ENCODE peak calls at places on chromosome 21, in six cellular contexts. F is K562, U is GM12878, E is SK-N-SH, B is HepG2, Z is H1. Q is an unnamed sample.

GRCh38 chr21:45963225-45963555 is 18.4 kb upstream of the COL6A1 start:
- DNase-seq in U (no peak), E (no peak), B (no peak), F (no peak), Z (no peak), Q (no peak)

GRCh38 chr21:26846036-26846931 is 1.1 kb upstream of the ADAMTS1 start:
- DNase-seq in U (no peak), F (no peak), E (peak; percentile 76), B (no peak), Z (no peak), Q (no peak)

GRCh38 chr21:42983102-42983501 is 8.7 kb downstream of the PKNOX1 start:
- DNase-seq in E (no peak), F (no peak), U (no peak), B (no peak), Z (no peak), Q (no peak)

GRCh38 chr21:46604975-46605758 is at the start of gene S100B:
- DNase-seq in U (no peak), E (peak; percentile 86), Z (no peak), F (no peak), B (no peak), Q (no peak)

GRCh38 chr21:41768371-41769042 is 1.7 kb upstream of the RIPK4 start:
- DNase-seq in E (peak; percentile 60), U (no peak), B (peak; percentile 95), Z (no peak), F (no peak), Q (peak; percentile 32)

GRCh38 chr21:41508415-41509205 is 652 bp upstream of the TMPRSS2 start:
- DNase-seq in B (no peak), Z (no peak), U (no peak), E (no peak), F (no peak), Q (no peak)

GRCh38 chr21:45018131-45019075 is 56.0 kb upstream of the ADARB1 start:
- DNase-seq in B (no peak), F (peak; percentile 75), U (no peak), E (peak; percentile 81), Z (no peak), Q (no peak)

GRCh38 chr21:42572906-42573495 is 59.3 kb downstream of the SLC37A1 start:
- DNase-seq in F (no peak), U (no peak), Z (no peak), B (no peak), E (no peak), Q (no peak)

GRCh38 chr21:35100351-35100771 is 51.3 kb upstream of the RUNX1 start:
- DNase-seq in B (no peak), U (no peak), F (no peak), E (no peak), Z (no peak), Q (no peak)

GRCh38 chr21:25733859-25734653 is 648 bp downstream of the ATP5PF start:
- DNase-seq in U (no peak), Z (no peak), F (no peak), B (peak; percentile 62), E (peak; percentile 24), Q (no peak)

GRCh38 chr21:42161957-42162681 is 56.8 kb upstream of the ABCG1 start:
- DNase-seq in B (no peak), Z (no peak), E (peak; percentile 46), U (no peak), F (no peak), Q (no peak)

GRCh38 chr21:27275294-27275927 is 308.5 kb upstream of the ADAMTS5 start:
- DNase-seq in U (no peak), B (no peak), F (no peak), E (peak; percentile 15), Z (no peak), Q (no peak)

GRCh38 chr21:46320331-46320801 is 3.3 kb downstream of the C21orf58 start:
- DNase-seq in F (peak; percentile 84), U (no peak), B (no peak), Z (no peak), E (no peak), Q (no peak)

GRCh38 chr21:26148071-26148470 is 22.5 kb downstream of the APP start:
- DNase-seq in Z (no peak), U (no peak), F (no peak), E (no peak), B (no peak), Q (no peak)

GRCh38 chr21:42892931-42893660 is at the start of gene NDUFV3:
- DNase-seq in U (peak; percentile 90), F (peak; percentile 99), E (peak; percentile 99), Z (peak; percentile 96), B (peak; percentile 96), Q (peak; percentile 93)

GRCh38 chr21:25862112-25862511 is 127.3 kb downstream of the GABPA start:
- DNase-seq in F (no peak), B (no peak), E (no peak), Z (no peak), U (no peak), Q (no peak)

GRCh38 chr21:29508311-29508710 is 209.6 kb downstream of the BACH1 start:
- DNase-seq in F (no peak), Z (no peak), B (no peak), U (no peak), E (no peak), Q (no peak)
- TF ChIP-seq POLR2AphosphoS5 in F (no peak), Z (no peak), B (no peak), U (no peak), E (no peak), Q (no peak)

GRCh38 chr21:33642896-33643657 is 776 bp downstream of the ITSN1 start:
- DNase-seq in U (no peak), F (peak; percentile 50), E (peak; percentile 74), Z (no peak), B (no peak), Q (no peak)
- TF ChIP-seq RAD21 in U (no peak), F (no peak), E (no peak), Z (no peak), B (no peak), Q (no peak)

GRCh38 chr21:38170705-38171682 is 85.8 kb upstream of the KCNJ15 start:
- DNase-seq in E (no peak), B (no peak), U (no peak), Z (no peak), F (no peak), Q (no peak)
- TF ChIP-seq SIN3A in E (no peak), B (no peak), U (no peak), Z (no peak), F (no peak), Q (no peak)

DNA sequence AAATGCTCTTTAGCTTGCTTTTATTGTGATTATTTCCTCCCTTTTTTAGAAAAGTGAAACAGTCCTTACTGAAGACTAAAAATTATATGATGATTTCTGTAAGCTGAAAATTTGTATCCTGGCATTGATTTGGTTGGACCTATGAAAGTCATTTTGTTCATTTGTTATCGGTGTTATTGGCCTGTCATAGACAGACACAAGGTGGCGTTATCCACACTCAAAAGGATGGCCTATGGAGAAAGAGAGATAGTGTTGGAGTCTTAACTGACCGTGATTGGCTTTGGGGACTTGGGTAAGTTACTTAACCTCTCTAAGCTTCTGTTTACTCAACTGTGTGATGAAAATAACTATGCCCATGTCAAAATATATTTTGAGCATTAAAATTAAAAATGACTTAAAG is 203.6 kb upstream of the CHODL start:
- DNase-seq in Z (no peak), E (peak; percentile 4), U (no peak), B (peak; percentile 45), F (no peak), Q (no peak)
- TF ChIP-seq POLR2AphosphoS5 in Z (no peak), E (no peak), U (no peak), B (no peak), F (no peak), Q (no peak)

GRCh38 chr21:33330726-33331125 is 6.0 kb downstream of the IFNAR1 start:
- DNase-seq in U (no peak), E (no peak), F (no peak), Z (no peak), B (no peak), Q (no peak)

GRCh38 chr21:33327792-33328433 is 3.1 kb downstream of the IFNAR1 start:
- DNase-seq in Z (no peak), U (no peak), F (no peak), E (no peak), B (no peak), Q (no peak)

GRCh38 chr21:33324311-33325221 is at the start of gene IFNAR1:
- DNase-seq in F (peak; percentile 99), U (peak; percentile 91), Z (peak; percentile 91), B (peak; percentile 92), E (peak; percentile 99), Q (peak; percentile 94)

GRCh38 chr21:33327326-33327725 is 2.6 kb downstream of the IFNAR1 start:
- DNase-seq in E (no peak), B (no peak), F (no peak), U (no peak), Z (no peak), Q (no peak)

DNA sequence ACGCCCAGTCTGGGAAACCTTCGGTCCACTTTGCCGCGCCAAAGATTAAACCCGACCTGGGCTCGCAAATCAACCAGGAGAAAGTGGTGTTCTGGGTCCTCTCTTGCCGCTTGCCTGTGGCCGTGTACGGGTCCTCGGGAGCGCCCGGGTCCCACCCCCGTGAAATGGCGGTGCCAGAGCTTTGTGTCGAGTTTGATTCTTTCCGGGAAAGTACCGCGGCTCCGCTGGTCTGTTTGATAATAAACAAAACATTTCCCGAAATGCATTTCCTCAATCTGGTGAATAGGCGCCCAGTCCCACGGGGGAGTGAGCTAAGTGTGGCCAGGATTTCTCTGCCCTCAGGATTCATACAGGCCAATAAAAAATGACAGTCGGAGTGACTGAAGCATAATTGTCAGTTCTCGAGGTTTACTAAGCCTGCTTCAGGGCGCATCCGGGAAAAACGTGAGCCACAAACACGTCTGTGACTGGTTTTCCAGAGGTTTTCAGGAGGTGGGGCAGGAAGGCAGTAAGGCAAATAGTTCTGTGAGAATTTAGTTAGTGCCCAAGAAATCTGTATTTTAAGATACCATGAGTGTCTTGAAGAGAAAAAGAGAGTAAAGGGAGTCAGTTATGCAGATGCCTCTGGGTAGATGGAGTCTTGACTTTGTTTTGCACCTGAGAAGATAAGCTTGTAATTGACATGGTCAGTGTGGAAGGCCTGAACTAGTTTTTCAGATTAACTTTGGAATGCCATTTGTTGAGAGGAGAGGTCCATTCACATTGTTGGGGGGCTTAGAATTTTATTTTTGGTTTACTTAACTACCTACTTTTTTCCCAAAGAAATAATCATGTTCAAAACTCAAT is 675 bp downstream of the IFNAR1 start:
- DNase-seq in F (no peak), E (peak; percentile 51), B (peak; percentile 35), Z (no peak), U (no peak), Q (no peak)
- TF ChIP-seq RAD21 in F (no peak), E (no peak), B (no peak), Z (no peak), U (no peak), Q (no peak)

Q was measured in HCT116.